ENCODE peak calls at places on chromosomes 3 and 15, in five cellular contexts. I is DND-41; M is endothelial cell of umbilical vein; Z is CD8-positive, alpha-beta T cell; W is PC-9. J is an unnamed sample.

GRCh38 chr15:72970965-72971746 is 81.1 kb upstream of the NEO1 start:
- DNase-seq in I (no peak), M (no peak), Z (no peak), W (no peak), J (no peak)

GRCh38 chr15:63200464-63201242 is 11.2 kb downstream of the RAB8B start:
- DNase-seq in W (no peak), M (no peak), I (no peak), Z (no peak), J (no peak)

GRCh38 chr3:160226026-160226739 is 961 bp downstream of the C3orf80 start:
- DNase-seq in I (no peak), Z (no peak), W (no peak), M (no peak), J (no peak)

GRCh38 chr3:172154768-172155649 is 115.6 kb downstream of the FNDC3B start:
- DNase-seq in W (no peak), M (no peak), Z (no peak), I (no peak), J (no peak)

GRCh38 chr3:36903119-36903882 is 41.6 kb downstream of the TRANK1 start:
- DNase-seq in I (peak; percentile 46), W (no peak), Z (peak; percentile 40), M (no peak), J (no peak)

GRCh38 chr3:52794612-52795099 is at the start of gene ITIH3:
- DNase-seq in W (no peak), Z (no peak), M (no peak), I (no peak), J (no peak)

GRCh38 chr3:162021206-162021605 is 524.6 kb downstream of the OTOL1 start:
- DNase-seq in Z (no peak), I (no peak), W (no peak), M (no peak), J (no peak)

GRCh38 chr3:174010902-174011301 is 613.4 kb downstream of the NLGN1 start:
- DNase-seq in Z (no peak), M (no peak), I (no peak), W (no peak), J (no peak)

GRCh38 chr3:171461087-171461917 is 1.1 kb upstream of the TNIK start:
- DNase-seq in M (peak; percentile 64), Z (peak; percentile 45), I (no peak), W (peak; percentile 84), J (no peak)

GRCh38 chr3:43893721-43894120 is 203.0 kb downstream of the ABHD5 start:
- DNase-seq in Z (no peak), M (no peak), I (no peak), W (no peak), J (no peak)

GRCh38 chr3:7871161-7871560 is 630.5 kb upstream of the LMCD1 start:
- DNase-seq in M (no peak), W (no peak), Z (no peak), I (no peak), J (no peak)

GRCh38 chr3:66483006-66483928 is 17.6 kb downstream of the LRIG1 start:
- DNase-seq in Z (peak; percentile 26), W (no peak), I (no peak), M (peak; percentile 81), J (no peak)

GRCh38 chr3:21055015-21055414 is 696.0 kb downstream of the ZNF385D start:
- DNase-seq in Z (no peak), W (no peak), I (no peak), M (no peak), J (no peak)

GRCh38 chr3:98095870-98096269 is 8.9 kb downstream of the OR5AC2 start:
- DNase-seq in I (no peak), M (no peak), Z (no peak), W (no peak), J (no peak)

GRCh38 chr15:99106417-99107220 is 1.7 kb downstream of the SYNM start:
- DNase-seq in W (no peak), I (no peak), M (peak; percentile 49), Z (peak; percentile 56), J (no peak)

GRCh38 chr15:99167640-99168039 is 62.8 kb downstream of the SYNM start:
- DNase-seq in Z (no peak), M (no peak), W (no peak), I (no peak), J (no peak)

GRCh38 chr15:71148048-71148447 is 32.8 kb downstream of the THSD4 start:
- DNase-seq in M (no peak), W (no peak), Z (no peak), I (no peak), J (no peak)

GRCh38 chr15:71448688-71449114 is 333.4 kb downstream of the THSD4 start:
- DNase-seq in M (peak; percentile 87), Z (no peak), I (peak; percentile 11), W (peak; percentile 47), J (no peak)

GRCh38 chr3:3069723-3070122 is 40.5 kb downstream of the IL5RA start:
- DNase-seq in Z (no peak), M (no peak), W (no peak), I (no peak), J (no peak)

GRCh38 chr3:112092439-112093179 is 6.4 kb downstream of the C3orf52 start:
- DNase-seq in M (no peak), W (no peak), Z (no peak), I (no peak), J (no peak)

GRCh38 chr3:32220006-32220405 is 18.5 kb upstream of the CMTM8 start:
- DNase-seq in W (peak; percentile 39), I (no peak), Z (no peak), M (no peak), J (no peak)

GRCh38 chr3:111650378-111651275 is 55.5 kb upstream of the ZBED2 start:
- DNase-seq in Z (no peak), I (no peak), W (no peak), M (no peak), J (no peak)

GRCh38 chr3:196141866-196142673 is 60.2 kb upstream of the TFRC start:
- DNase-seq in W (peak; percentile 92), Z (no peak), M (no peak), I (no peak), J (no peak)

GRCh38 chr3:5160926-5161858 is 26.3 kb upstream of the EDEM1 start:
- DNase-seq in M (no peak), Z (no peak), I (no peak), W (peak; percentile 66), J (no peak)

GRCh38 chr3:34947849-34948248 is 691.5 kb upstream of the ARPP21 start:
- DNase-seq in Z (no peak), M (peak; percentile 2), I (no peak), W (no peak), J (peak; percentile 74)

GRCh38 chr3:54003136-54003535 is 111.5 kb upstream of the SELENOK start:
- DNase-seq in I (no peak), Z (no peak), W (no peak), M (no peak), J (no peak)

GRCh38 chr3:132726341-132726823 is 4.2 kb upstream of the NPHP3 start:
- DNase-seq in Z (no peak), M (peak; percentile 68), I (no peak), W (peak; percentile 44), J (no peak)

GRCh38 chr3:167814441-167814951 is 79.0 kb downstream of the SERPINI1 start:
- DNase-seq in I (no peak), Z (no peak), M (no peak), W (no peak), J (no peak)

GRCh38 chr3:177946515-177946914 is 589.7 kb upstream of the KCNMB2 start:
- DNase-seq in M (no peak), Z (no peak), W (no peak), I (no peak), J (no peak)

GRCh38 chr15:94263341-94264273 is 32.2 kb downstream of the MCTP2 start:
- DNase-seq in M (no peak), I (no peak), W (no peak), Z (no peak), J (no peak)

GRCh38 chr3:47916696-47917095 is 99.5 kb downstream of the MAP4 start:
- DNase-seq in I (no peak), Z (no peak), M (no peak), W (no peak), J (no peak)

GRCh38 chr3:47910777-47911440 is 105.3 kb downstream of the MAP4 start:
- DNase-seq in Z (no peak), I (no peak), W (peak; percentile 86), M (peak; percentile 79), J (peak; percentile 75)

GRCh38 chr3:47910233-47910632 is 106.0 kb downstream of the MAP4 start:
- DNase-seq in Z (no peak), M (no peak), W (no peak), I (no peak), J (no peak)

GRCh38 chr3:47912006-47912504 is 104.2 kb downstream of the MAP4 start:
- DNase-seq in Z (no peak), I (no peak), W (no peak), M (no peak), J (no peak)

DNA sequence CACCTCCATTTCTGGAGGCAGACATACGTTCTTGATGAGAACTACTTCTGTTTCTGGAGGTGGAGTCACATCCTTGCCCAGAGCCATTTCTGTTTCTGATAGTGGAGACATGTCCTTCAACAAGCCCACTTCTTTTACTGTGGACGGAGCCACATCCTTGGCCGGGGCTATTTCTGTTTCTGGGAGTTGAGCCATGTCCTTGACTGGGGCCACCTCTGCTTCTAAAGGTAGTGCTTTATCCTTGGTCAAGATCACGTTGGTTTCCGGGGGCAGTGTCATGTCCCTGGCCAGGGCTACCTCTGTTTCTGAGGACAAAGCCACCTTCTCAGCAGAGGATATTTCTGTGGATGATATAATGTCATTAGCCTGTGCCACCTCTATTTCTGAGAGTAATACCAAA is 100.0 kb downstream of the MAP4 start:
- DNase-seq in M (no peak), I (no peak), W (no peak), Z (no peak), J (no peak)
- H3K27me3 ChIP-seq in M (no peaks in the 10 kb centered on the region), I (no peaks in the 10 kb centered on the region), W (no peaks in the 10 kb centered on the region), Z (no peaks in the 10 kb centered on the region), J (no peaks in the 10 kb centered on the region)

GRCh38 chr15:47027322-47027946 is 689.9 kb upstream of the SEMA6D start:
- DNase-seq in I (no peak), M (no peak), W (no peak), Z (no peak), J (no peak)
- TF ChIP-seq CTCF in I (peak; percentile 20), M (no peak), W (no peak), Z (no peak), J (no peak)

GRCh38 chr3:186599785-186600166 is 13.1 kb upstream of the AHSG start:
- DNase-seq in W (no peak), Z (no peak), M (no peak), I (no peak), J (no peak)
- H3K4me3 ChIP-seq in W (no peak overlapping the region), Z (no peak overlapping the region), M (no peak overlapping the region), I (no peak overlapping the region), J (no peak overlapping the region)

GRCh38 chr3:100702082-100703014 is 6.9 kb upstream of the TFG start:
- DNase-seq in I (no peak), W (no peak), Z (no peak), M (no peak), J (no peak)
- H3K27me3 ChIP-seq in I (peaks cover 3% of the 10 kb centered on the region), W (no peaks in the 10 kb centered on the region), Z (no peaks in the 10 kb centered on the region), M (peaks cover 12% of the 10 kb centered on the region), J (no peaks in the 10 kb centered on the region)